ENCODE peak calls at places on chromosomes 1 and 21, in six cellular contexts. M is CD8-positive, alpha-beta T cell; T is mammary epithelial cell; Z is A549; J is lower lobe of right lung; G is tibial artery. I is an unnamed sample.
A peak's percentile ranks its signal among the peaks of the same experiment; 100 is the strongest.

GRCh38 chr1:57724535-57724934 is 300.7 kb upstream of the DAB1 start:
- DNase-seq in J (no peak), Z (no peak), G (no peak), M (no peak), T (no peak), I (no peak)

GRCh38 chr1:115840615-115841460 is at the start of gene NHLH2:
- DNase-seq in M (no peak), J (no peak), Z (no peak), T (no peak), G (no peak), I (no peak)

GRCh38 chr21:32256226-32256625 is 22.6 kb downstream of the MIS18A start:
- DNase-seq in M (no peak), T (no peak), Z (no peak), J (no peak), G (no peak), I (no peak)

GRCh38 chr1:176717052-176717754 is 254.2 kb downstream of the PAPPA2 start:
- DNase-seq in M (no peak), J (no peak), Z (no peak), G (no peak), T (no peak), I (no peak)

GRCh38 chr1:62991152-62991551 is 207.2 kb downstream of the ATG4C start:
- DNase-seq in Z (no peak), G (no peak), M (no peak), J (no peak), T (no peak), I (no peak)

GRCh38 chr21:36753556-36753955 is 54.6 kb downstream of the SIM2 start:
- DNase-seq in Z (no peak), M (no peak), G (no peak), J (no peak), T (peak; percentile 27), I (no peak)

GRCh38 chr1:183584155-183584554 is 6.1 kb downstream of the NCF2 start:
- DNase-seq in Z (no peak), G (no peak), J (no peak), T (no peak), M (no peak), I (no peak)

GRCh38 chr1:160459056-160459455 is 58.7 kb downstream of the VANGL2 start:
- DNase-seq in J (no peak), G (no peak), T (no peak), Z (no peak), M (no peak), I (no peak)

GRCh38 chr1:225651376-225651871 is 1.5 kb downstream of the ENAH start:
- DNase-seq in J (no peak), Z (no peak), G (no peak), T (peak; percentile 63), M (no peak), I (no peak)

GRCh38 chr1:9269078-9269501 is 23.6 kb upstream of the SPSB1 start:
- DNase-seq in M (no peak), T (peak; percentile 15), Z (no peak), G (no peak), J (no peak), I (no peak)

GRCh38 chr1:210617306-210617705 is 288.6 kb downstream of the HHAT start:
- DNase-seq in T (no peak), J (no peak), Z (no peak), M (no peak), G (no peak), I (no peak)

GRCh38 chr1:172431721-172432192 is 11.3 kb downstream of the C1orf105 start:
- DNase-seq in T (peak; percentile 90), M (peak; percentile 41), J (peak; percentile 63), G (no peak), Z (no peak), I (no peak)

GRCh38 chr21:35981514-35982070 is 78.7 kb downstream of the SETD4 start:
- DNase-seq in M (no peak), T (peak; percentile 57), J (no peak), Z (no peak), G (no peak), I (no peak)

GRCh38 chr1:157993179-157994080 is at the start of gene KIRREL1:
- DNase-seq in Z (no peak), M (no peak), T (peak; percentile 61), J (peak; percentile 56), G (peak; percentile 89), I (peak; percentile 71)

GRCh38 chr21:29017639-29018237 is 1.4 kb downstream of the RWDD2B start:
- DNase-seq in G (no peak), T (no peak), M (no peak), Z (no peak), J (no peak), I (no peak)

GRCh38 chr1:246632584-246633168 is 66.4 kb downstream of the CNST start:
- DNase-seq in G (no peak), M (no peak), T (peak; percentile 19), J (no peak), Z (no peak), I (no peak)

GRCh38 chr1:39899611-39900538 is 1.8 kb downstream of the MYCL start:
- DNase-seq in Z (no peak), G (no peak), J (no peak), T (no peak), M (no peak), I (no peak)

GRCh38 chr1:63630238-63630637 is 37.0 kb downstream of the PGM1 start:
- DNase-seq in T (peak; percentile 29), Z (no peak), G (no peak), M (no peak), J (no peak), I (no peak)

GRCh38 chr1:83909687-83910086 is 89.2 kb downstream of the TTLL7 start:
- DNase-seq in J (no peak), Z (no peak), M (no peak), T (no peak), G (no peak), I (no peak)

GRCh38 chr1:96703186-96703585 is 18.4 kb upstream of the PTBP2 start:
- DNase-seq in T (no peak), J (no peak), M (no peak), Z (no peak), G (no peak), I (no peak)

GRCh38 chr21:33229099-33229775 is 501 bp upstream of the IFNAR2 start:
- DNase-seq in Z (no peak), J (no peak), T (no peak), G (no peak), M (no peak), I (no peak)

GRCh38 chr1:235953801-235954200 is 87.1 kb upstream of the LYST start:
- DNase-seq in Z (no peak), T (peak; percentile 79), J (no peak), M (no peak), G (no peak), I (no peak)

GRCh38 chr1:221724931-221725605 is 16.8 kb downstream of the DUSP10 start:
- DNase-seq in G (peak; percentile 78), M (no peak), J (peak; percentile 60), T (peak; percentile 68), Z (no peak), I (no peak)

GRCh38 chr1:25255711-25256577 is 8.7 kb upstream of the RSRP1 start:
- DNase-seq in M (no peak), T (no peak), G (no peak), J (no peak), Z (no peak), I (no peak)

DNA sequence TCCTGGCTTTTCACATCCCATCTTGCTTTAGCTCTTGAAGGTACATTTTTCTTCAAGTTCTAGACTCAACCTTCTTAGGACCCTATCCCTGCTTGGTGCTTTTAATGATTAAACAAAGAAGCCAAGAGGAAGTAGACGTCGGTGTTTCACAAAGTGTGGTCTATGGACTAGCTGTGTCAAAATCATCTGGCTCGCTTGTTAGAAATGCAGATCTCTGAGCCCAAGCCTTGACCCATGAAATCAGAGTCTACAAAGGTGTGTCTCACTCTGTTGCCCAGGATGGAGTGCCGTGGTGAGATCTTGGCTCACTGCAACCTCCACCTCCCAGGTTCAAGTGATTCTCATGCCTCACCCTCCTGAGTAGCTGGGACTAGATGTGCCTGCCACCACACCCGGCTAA is 295.5 kb upstream of the KAZN start:
- DNase-seq in T (no peak), J (no peak), Z (no peak), M (no peak), G (no peak), I (no peak)
- H3K4me1 ChIP-seq in T (no peaks in the 10 kb centered on the region), J (no peaks in the 10 kb centered on the region), Z (no peaks in the 10 kb centered on the region), M (no peaks in the 10 kb centered on the region), G (no peaks in the 10 kb centered on the region), I (no peaks in the 10 kb centered on the region)

GRCh38 chr1:181127898-181128453 is 39.5 kb downstream of the IER5 start:
- DNase-seq in M (no peak), T (no peak), Z (no peak), G (no peak), J (no peak), I (no peak)
- H3K4me1 ChIP-seq in M (no peaks in the 10 kb centered on the region), T (peaks cover 9% of the 10 kb centered on the region), Z (peaks cover 67% of the 10 kb centered on the region), G (no peaks in the 10 kb centered on the region), J (peaks cover 43% of the 10 kb centered on the region), I (no peaks in the 10 kb centered on the region)

DNA sequence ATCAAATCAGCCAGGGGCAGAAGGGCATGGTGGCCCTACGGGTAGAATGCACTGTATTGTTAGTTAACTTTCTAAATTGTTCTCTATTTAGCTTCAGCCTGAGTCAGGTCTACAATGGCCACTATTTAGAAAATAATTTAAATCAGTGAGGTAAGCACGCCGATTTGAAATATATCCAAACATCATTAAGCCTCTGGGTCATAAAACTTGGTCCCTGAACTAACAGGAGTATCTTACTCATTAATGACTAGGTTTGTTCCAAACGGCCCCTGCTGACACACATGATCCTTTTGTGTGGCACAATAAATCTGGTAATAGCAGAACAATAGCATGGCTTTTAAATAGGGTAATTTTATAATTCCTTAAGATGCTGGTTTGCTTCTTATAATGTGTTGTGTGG is 48.4 kb downstream of the STX6 start:
- DNase-seq in T (no peak), J (no peak), M (no peak), G (no peak), Z (no peak), I (no peak)
- H3K4me1 ChIP-seq in T (no peaks in the 10 kb centered on the region), J (peaks cover 25% of the 10 kb centered on the region), M (no peaks in the 10 kb centered on the region), G (no peaks in the 10 kb centered on the region), Z (no peaks in the 10 kb centered on the region), I (no peaks in the 10 kb centered on the region)

GRCh38 chr1:230160957-230161771 is 94.1 kb downstream of the GALNT2 start:
- DNase-seq in G (no peak), M (no peak), J (no peak), Z (no peak), T (peak; percentile 67), I (no peak)

GRCh38 chr1:230163719-230164118 is 96.7 kb downstream of the GALNT2 start:
- DNase-seq in Z (no peak), G (no peak), M (no peak), J (no peak), T (no peak), I (no peak)

GRCh38 chr1:230165526-230165925 is 98.5 kb downstream of the GALNT2 start:
- DNase-seq in G (no peak), M (no peak), J (no peak), Z (no peak), T (no peak), I (no peak)

GRCh38 chr1:230166366-230167132 is 99.5 kb downstream of the GALNT2 start:
- DNase-seq in T (no peak), G (no peak), M (no peak), J (no peak), Z (no peak), I (no peak)

DNA sequence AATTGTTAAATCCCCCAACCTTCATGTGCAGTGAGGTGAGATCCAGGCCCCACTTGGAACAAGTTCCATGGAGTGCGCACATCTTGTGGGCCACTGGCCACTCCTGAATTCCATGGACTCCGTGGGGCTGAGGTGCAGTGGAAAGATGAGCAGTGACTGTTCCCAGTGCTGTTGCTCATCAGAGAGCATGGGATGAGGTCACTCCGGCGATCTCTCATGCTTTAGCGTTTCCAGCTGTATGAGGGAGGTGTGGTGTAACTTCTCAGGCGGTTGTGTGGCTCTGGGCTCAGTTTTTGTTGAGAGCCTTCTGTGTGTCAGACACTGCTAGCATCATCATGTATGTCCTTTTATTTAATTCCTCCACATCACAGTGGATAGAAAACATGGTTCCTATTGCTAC is 96.2 kb downstream of the GALNT2 start:
- DNase-seq in Z (no peak), J (no peak), T (peak; percentile 12), G (peak; percentile 61), M (no peak), I (no peak)
- H3K4me1 ChIP-seq in Z (peaks cover 21% of the 10 kb centered on the region), J (peaks cover 22% of the 10 kb centered on the region), T (peaks cover 11% of the 10 kb centered on the region), G (no peaks in the 10 kb centered on the region), M (no peaks in the 10 kb centered on the region), I (peaks cover 58% of the 10 kb centered on the region)